ENCODE peak calls at places on chromosome 2, in six cellular contexts. One of them, this sample, is unnamed.

GRCh38 chr2:240347373-240347940 is 88.0 kb upstream of the GPC1 start:
- DNase-seq in WTC11: no peak
- DNase-seq in GM04504: no peak
- DNase-seq in GM10248: no peak
- DNase-seq in GM18507: no peak
- DNase-seq in spleen: no peak
- DNase-seq in this sample: no peak

GRCh38 chr2:32522770-32523169 is 105.1 kb upstream of the TTC27 start:
- DNase-seq in WTC11: no peak
- DNase-seq in GM04504: no peak
- DNase-seq in GM10248: no peak
- DNase-seq in GM18507: no peak
- DNase-seq in spleen: no peak
- DNase-seq in this sample: no peak

GRCh38 chr2:205609036-205609607 is 73.2 kb upstream of the NRP2 start:
- DNase-seq in WTC11: no peak
- DNase-seq in GM04504: no peak
- DNase-seq in GM10248: no peak
- DNase-seq in GM18507: no peak
- DNase-seq in spleen: no peak
- DNase-seq in this sample: no peak

GRCh38 chr2:233974530-233975071 is 57.4 kb downstream of the TRPM8 start:
- DNase-seq in WTC11: no peak
- DNase-seq in GM04504: peak
- DNase-seq in GM10248: no peak
- DNase-seq in GM18507: no peak
- DNase-seq in spleen: no peak
- DNase-seq in this sample: no peak

GRCh38 chr2:6421888-6422287 is 443.8 kb downstream of the CMPK2 start:
- DNase-seq in WTC11: no peak
- DNase-seq in GM04504: no peak
- DNase-seq in GM10248: no peak
- DNase-seq in GM18507: no peak
- DNase-seq in spleen: no peak
- DNase-seq in this sample: no peak

GRCh38 chr2:161152302-161152701 is 7.9 kb upstream of the TANK start:
- DNase-seq in WTC11: no peak
- DNase-seq in GM04504: no peak
- DNase-seq in GM10248: no peak
- DNase-seq in GM18507: no peak
- DNase-seq in spleen: no peak
- DNase-seq in this sample: no peak

GRCh38 chr2:240449764-240450531 is 14.5 kb downstream of the GPC1 start:
- DNase-seq in WTC11: no peak
- DNase-seq in GM04504: no peak
- DNase-seq in GM10248: no peak
- DNase-seq in GM18507: no peak
- DNase-seq in spleen: no peak
- DNase-seq in this sample: no peak

GRCh38 chr2:43161650-43162542 is 64.5 kb downstream of the ZFP36L2 start:
- DNase-seq in WTC11: no peak
- DNase-seq in GM04504: no peak
- DNase-seq in GM10248: no peak
- DNase-seq in GM18507: no peak
- DNase-seq in spleen: no peak
- DNase-seq in this sample: no peak